ENCODE peak calls at places on chromosomes 5 and 9, in four cellular contexts. D is heart left ventricle, W is esophagus squamous epithelium, C is astrocyte. I is an unnamed sample.

GRCh38 chr5:119811443-119811842 is 182.1 kb downstream of the FAM170A start:
- DNase-seq in D (no peak), W (no peak), C (no peak), I (no peak)

GRCh38 chr5:56987171-56987570 is 35.2 kb upstream of the MIER3 start:
- DNase-seq in D (no peak), W (no peak), C (no peak), I (no peak)

GRCh38 chr5:143561248-143561647 is 157.8 kb upstream of the NR3C1 start:
- DNase-seq in D (no peak), W (no peak), C (no peak), I (no peak)

GRCh38 chr9:110179734-110180133 is 28.2 kb downstream of the C9orf152 start:
- DNase-seq in D (no peak), W (no peak), C (peak; percentile 75), I (no peak)

GRCh38 chr5:55657443-55657842 is 54.7 kb downstream of the SLC38A9 start:
- DNase-seq in D (no peak), W (no peak), C (no peak), I (no peak)

GRCh38 chr9:75869236-75869635 is 21.2 kb upstream of the PCSK5 start:
- DNase-seq in D (no peak), W (no peak), C (no peak), I (no peak)

GRCh38 chr5:136374003-136374402 is 8.7 kb upstream of the TRPC7 start:
- DNase-seq in D (no peak), W (no peak), C (peak; percentile 10), I (no peak)

GRCh38 chr9:73153793-73154227 is 2.1 kb downstream of the ANXA1 start:
- DNase-seq in D (no peak), W (no peak), C (peak; percentile 66), I (no peak)

GRCh38 chr5:159906463-159906862 is 9.8 kb upstream of the ADRA1B start:
- DNase-seq in D (no peak), W (no peak), C (no peak), I (no peak)

GRCh38 chr9:123356851-123357747 is 1.1 kb downstream of the CRB2 start:
- DNase-seq in D (no peak), W (no peak), C (no peak), I (no peak)

GRCh38 chr9:98536542-98537173 is 172.1 kb downstream of the GABBR2 start:
- DNase-seq in D (no peak), W (no peak), C (no peak), I (no peak)

GRCh38 chr9:127905788-127906191 is 6.4 kb upstream of the ST6GALNAC6 start:
- DNase-seq in D (no peak), W (no peak), C (no peak), I (no peak)

GRCh38 chr5:143896981-143897380 is 85.0 kb downstream of the HMHB1 start:
- DNase-seq in D (no peak), W (no peak), C (peak; percentile 46), I (no peak)

GRCh38 chr9:95508242-95508967 is 8.4 kb downstream of the PTCH1 start:
- DNase-seq in D (no peak), W (no peak), C (no peak), I (no peak)

GRCh38 chr9:135799261-135799660 is 97.3 kb downstream of the KCNT1 start:
- DNase-seq in D (no peak), W (no peak), C (no peak), I (no peak)

GRCh38 chr9:79129865-79130480 is 441.8 kb upstream of the TLE4 start:
- DNase-seq in D (peak; percentile 31), W (no peak), C (peak; percentile 30), I (no peak)

GRCh38 chr9:32345243-32345642 is 39.2 kb upstream of the ACO1 start:
- DNase-seq in D (no peak), W (no peak), C (no peak), I (no peak)

GRCh38 chr5:2012885-2013284 is 130.2 kb upstream of the IRX4 start:
- DNase-seq in D (no peak), W (no peak), C (no peak), I (no peak)

GRCh38 chr9:127244609-127245601 is 19.7 kb upstream of the GARNL3 start:
- DNase-seq in D (peak; percentile 98), W (peak; percentile 79), C (peak; percentile 89), I (peak; percentile 90)

GRCh38 chr5:151026088-151026487 is 5.7 kb downstream of the GPX3 start:
- DNase-seq in D (no peak), W (no peak), C (no peak), I (no peak)
- H3K4me1 ChIP-seq in D (peaks cover 56% of the 10 kb centered on the region), W (peaks cover 61% of the 10 kb centered on the region), C (peaks cover under 1% of the 10 kb centered on the region), I (peaks cover 26% of the 10 kb centered on the region)

DNA sequence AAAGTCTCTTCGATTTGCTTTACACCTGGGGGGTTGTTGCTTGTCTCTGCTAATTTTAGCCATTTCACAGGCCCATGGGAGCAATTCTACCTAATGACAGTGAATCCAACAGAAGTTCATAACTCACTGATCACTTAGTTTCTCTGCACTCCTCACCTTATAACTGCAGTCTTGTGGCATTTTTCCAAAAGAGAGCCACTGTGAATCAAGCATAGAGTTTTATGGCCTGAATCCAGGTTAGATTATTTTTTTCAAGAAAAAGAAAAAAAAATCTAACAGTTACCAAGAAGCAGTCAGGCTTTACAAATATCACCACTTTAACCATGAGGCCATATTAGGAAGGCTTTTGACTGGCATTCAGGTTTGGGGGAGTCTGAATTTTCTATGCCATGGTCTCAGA is 1.5 kb upstream of the IL7R start:
- DNase-seq in D (no peak), W (no peak), C (no peak), I (no peak)
- H3K4me3 ChIP-seq in D (no peak overlapping the region), W (no peak overlapping the region), C (no peak overlapping the region), I (no peak overlapping the region)

GRCh38 chr5:137668574-137669093 is 67.3 kb downstream of the KLHL3 start:
- DNase-seq in D (no peak), W (no peak), C (no peak), I (no peak)
- H3K27ac ChIP-seq in D (no peak overlapping the region), W (no peak overlapping the region), C (no peak overlapping the region), I (peak overlapping the region; percentile 79)

GRCh38 chr5:168307022-168307421 is 15.6 kb downstream of the WWC1 start:
- DNase-seq in D (no peak), W (no peak), C (no peak), I (no peak)

GRCh38 chr5:168312606-168313297 is 21.3 kb downstream of the WWC1 start:
- DNase-seq in D (no peak), W (no peak), C (no peak), I (no peak)

GRCh38 chr5:168311061-168311566 is 19.7 kb downstream of the WWC1 start:
- DNase-seq in D (no peak), W (no peak), C (no peak), I (no peak)

GRCh38 chr5:168307925-168308584 is 16.6 kb downstream of the WWC1 start:
- DNase-seq in D (no peak), W (no peak), C (no peak), I (no peak)

DNA sequence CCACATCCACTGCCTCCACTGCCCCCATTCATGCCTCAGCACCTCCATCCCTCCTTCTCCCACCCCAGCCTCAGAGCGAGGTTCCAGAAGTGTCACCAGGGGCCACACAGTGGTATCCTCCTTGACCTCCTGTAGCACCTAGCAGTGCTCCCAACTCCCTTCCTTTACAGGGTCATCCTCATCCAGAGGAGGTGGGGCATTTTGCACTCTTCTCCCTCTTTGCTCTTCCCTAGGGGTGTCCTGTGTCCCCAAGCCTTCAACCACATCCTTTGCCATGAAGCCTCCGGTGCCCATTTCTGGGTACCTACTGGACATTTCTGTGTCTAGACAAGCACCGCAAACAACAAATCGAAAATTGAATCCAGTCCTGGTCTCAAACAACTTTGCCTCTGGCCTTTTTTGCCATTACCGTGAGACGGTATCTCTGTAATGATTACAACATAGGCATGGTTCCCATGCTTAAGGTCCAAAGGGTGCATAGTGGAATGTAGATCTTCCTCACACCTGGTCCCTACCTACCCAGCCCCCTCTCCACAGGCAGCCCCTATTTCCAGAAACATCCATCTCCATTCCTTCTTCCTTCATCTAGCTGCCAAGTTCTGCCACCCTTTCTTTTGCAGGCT is 17.6 kb downstream of the WWC1 start:
- DNase-seq in D (no peak), W (no peak), C (no peak), I (no peak)
- H3K4me1 ChIP-seq in D (no peaks in the 10 kb centered on the region), W (no peaks in the 10 kb centered on the region), C (peaks cover 5% of the 10 kb centered on the region), I (no peaks in the 10 kb centered on the region)

GRCh38 chr9:27625751-27626628 is 52.7 kb upstream of the C9orf72 start:
- DNase-seq in D (no peak), W (no peak), C (no peak), I (no peak)
- H3K4me3 ChIP-seq in D (no peak overlapping the region), W (no peak overlapping the region), C (no peak overlapping the region), I (no peak overlapping the region)

DNA sequence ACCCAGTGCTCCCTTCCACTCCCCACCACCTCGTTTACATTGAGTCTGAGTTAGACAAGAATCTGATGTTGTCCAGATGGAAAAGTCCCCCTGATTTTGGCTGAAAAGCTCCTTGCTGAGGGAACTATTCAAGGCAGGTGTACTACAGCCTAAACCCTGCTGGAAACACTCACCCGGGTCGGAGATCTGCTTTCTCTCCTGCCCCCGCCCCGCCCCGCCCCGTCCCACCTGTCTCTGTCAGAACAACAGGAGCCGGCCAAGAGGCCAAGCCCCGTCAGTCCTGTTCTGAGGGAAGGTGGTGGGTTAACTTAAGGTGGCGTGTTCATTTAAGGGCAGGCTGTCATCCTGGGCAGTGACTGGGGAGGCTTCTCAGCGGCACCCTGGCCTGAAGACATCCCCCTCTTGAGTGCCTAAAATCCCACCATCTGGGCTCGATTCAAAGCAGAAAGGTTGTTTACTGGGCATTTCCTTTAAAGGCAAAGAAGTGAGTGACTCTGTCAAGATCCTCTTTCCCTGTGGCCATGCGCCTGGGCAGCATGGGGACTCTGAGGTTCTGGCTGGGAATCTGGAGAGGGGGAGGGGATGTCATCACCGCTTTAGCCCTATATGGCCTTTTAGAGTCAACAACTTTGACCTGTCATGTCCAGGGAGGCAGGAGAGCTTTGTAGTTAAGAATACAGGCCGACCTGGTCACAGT is 71.1 kb upstream of the NEURL1B start:
- DNase-seq in D (no peak), W (no peak), C (no peak), I (no peak)
- H3K27ac ChIP-seq in D (no peak overlapping the region), W (peak overlapping the region; percentile 40), C (no peak overlapping the region), I (no peak overlapping the region)

DNA sequence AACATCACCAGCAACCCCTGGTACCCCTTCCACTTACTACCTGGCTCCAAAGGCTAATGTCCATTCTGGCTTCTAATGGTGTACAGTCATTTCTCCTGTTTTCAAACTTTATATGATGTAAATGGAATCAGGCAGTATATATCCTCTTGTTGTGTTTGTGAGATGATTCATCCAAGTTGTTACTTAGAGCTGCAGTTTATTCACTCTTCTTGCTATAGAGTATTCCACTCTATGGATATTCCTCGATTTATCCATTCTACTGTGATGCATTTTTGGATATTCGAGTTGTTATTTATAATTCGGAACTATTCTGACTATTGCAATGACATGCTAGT is 32.4 kb downstream of the IRF1 start:
- DNase-seq in D (no peak), W (no peak), C (peak; percentile 38), I (no peak)
- H3K4me1 ChIP-seq in D (peaks cover 38% of the 10 kb centered on the region), W (peaks cover 44% of the 10 kb centered on the region), C (peaks cover 42% of the 10 kb centered on the region), I (peaks cover 4% of the 10 kb centered on the region)

I was measured in ascending aorta.